ENCODE peak calls at places on chromosomes 3 and 15, in six cellular contexts. M is activated CD8-positive, alpha-beta memory T cell treated with anti-CD3 and anti-CD28 coated beads, Interleukin-2, amount 50 U/mL, for 4 hours; S is A549; Y is natural killer cell treated with Interleukin-12 subunit alpha and Interleukin-12 subunit beta and Interleukin-15 and Interleukin-18, amount 100 ng/mL, for 72 hours; K is neuronal stem cell; E is HEK293T. J is an unnamed sample.

GRCh38 chr3:185733980-185734724 is 90.7 kb downstream of the IGF2BP2 start:
- DNase-seq in M (no peak), S (peak), Y (no peak), K (peak), E (peak), J (no peak)

GRCh38 chr3:56415672-56416071 is 52.6 kb downstream of the ERC2 start:
- DNase-seq in M (no peak), S (no peak), Y (no peak), K (no peak), E (no peak), J (no peak)

GRCh38 chr15:48433226-48433886 is 102.1 kb downstream of the DUT start:
- DNase-seq in M (no peak), S (no peak), Y (no peak), K (no peak), E (no peak), J (no peak)

GRCh38 chr3:57434041-57434440 is 110.1 kb downstream of the DNAH12 start:
- DNase-seq in M (no peak), S (peak), Y (no peak), K (no peak), E (peak), J (no peak)

GRCh38 chr15:57728436-57728835 is 21.9 kb downstream of the POLR2M start:
- DNase-seq in M (no peak), S (no peak), Y (no peak), K (no peak), E (no peak), J (no peak)

GRCh38 chr15:33091983-33092688 is 102.4 kb downstream of the FMN1 start:
- DNase-seq in M (no peak), S (no peak), Y (no peak), K (no peak), E (no peak), J (peak)

GRCh38 chr3:184766555-184767261 is 45.3 kb upstream of the VPS8 start:
- DNase-seq in M (no peak), S (no peak), Y (no peak), K (no peak), E (no peak), J (no peak)

GRCh38 chr3:127831723-127832172 is 9.4 kb upstream of the MGLL start:
- DNase-seq in M (no peak), S (no peak), Y (no peak), K (peak), E (peak), J (no peak)

GRCh38 chr3:187744169-187745151 is 808 bp downstream of the BCL6 start:
- DNase-seq in M (peak), S (peak), Y (peak), K (no peak), E (no peak), J (peak)

GRCh38 chr3:182238141-182238540 is 526.4 kb downstream of the SOX2 start:
- DNase-seq in M (no peak), S (no peak), Y (no peak), K (peak), E (no peak), J (no peak)

GRCh38 chr3:17044844-17045243 is 160.1 kb downstream of the PLCL2 start:
- DNase-seq in M (no peak), S (no peak), Y (no peak), K (no peak), E (no peak), J (no peak)